ENCODE peak calls at places on chromosomes 5 and 9, in six cellular contexts. N, D, R, T, H and E are unnamed samples. For H3K27me3, the result is how much of the 10 kb centered on the place peaks cover.

GRCh38 chr5:72501475-72501874 is 5.7 kb downstream of the ZNF366 start:
- DNase-seq in T (no peak), N (peak), R (no peak), H (no peak), D (peak), E (no peak)

GRCh38 chr9:133125706-133126696 is 5.0 kb upstream of the RALGDS start:
- DNase-seq in H (no peak), T (no peak), R (no peak), N (no peak), D (peak), E (no peak)

GRCh38 chr5:134371834-134372340 is 518 bp downstream of the UBE2B start:
- DNase-seq in R (peak), T (peak), H (peak), N (peak), D (peak), E (peak)

GRCh38 chr9:86353591-86354047 is 591 bp downstream of the TUT7 start:
- DNase-seq in D (no peak), T (no peak), N (no peak), H (no peak), R (no peak), E (peak)

GRCh38 chr5:32153723-32154122 is 20.4 kb downstream of the GOLPH3 start:
- DNase-seq in R (no peak), D (peak), N (no peak), T (peak), H (no peak), E (no peak)

GRCh38 chr9:125912261-125912660 is 165.1 kb downstream of the PBX3 start:
- DNase-seq in T (no peak), N (no peak), R (no peak), D (no peak), H (no peak), E (no peak)

GRCh38 chr5:81268797-81269196 is 32.6 kb upstream of the ZCCHC9 start:
- DNase-seq in D (peak), R (no peak), H (no peak), N (no peak), T (peak), E (peak)

GRCh38 chr9:117454711-117455110 is 39.9 kb upstream of the ASTN2 start:
- DNase-seq in D (no peak), H (no peak), T (no peak), R (no peak), N (no peak), E (no peak)

GRCh38 chr5:154758501-154758900 is 3.3 kb downstream of the LARP1 start:
- DNase-seq in H (no peak), R (no peak), T (peak), D (peak), N (no peak), E (no peak)

GRCh38 chr9:32928145-32928763 is 73.2 kb downstream of the APTX start:
- DNase-seq in N (no peak), H (no peak), T (no peak), D (peak), R (no peak), E (peak)

GRCh38 chr5:36593867-36594266 is 12.5 kb upstream of the SLC1A3 start:
- DNase-seq in R (no peak), T (no peak), N (no peak), H (no peak), D (no peak), E (no peak)

GRCh38 chr5:163408311-163408923 is 29.0 kb upstream of the CCNG1 start:
- DNase-seq in D (peak), R (peak), T (peak), H (peak), N (peak), E (peak)

GRCh38 chr5:119367502-119368237 is 11.9 kb downstream of the TNFAIP8 start:
- DNase-seq in T (no peak), N (no peak), D (peak), H (no peak), R (no peak), E (peak)

GRCh38 chr5:64682608-64683007 is 7.7 kb upstream of the SHISAL2B start:
- DNase-seq in D (no peak), T (no peak), R (peak), H (no peak), N (no peak), E (peak)

GRCh38 chr9:121861501-121862180 is 210.2 kb downstream of the DAB2IP start:
- DNase-seq in D (no peak), R (peak), N (no peak), H (peak), T (peak), E (peak)

GRCh38 chr9:123513554-123513953 is 157.6 kb downstream of the CRB2 start:
- DNase-seq in H (no peak), R (no peak), N (no peak), T (no peak), D (no peak), E (peak)

GRCh38 chr5:37637165-37637845 is 202.5 kb downstream of the GDNF start:
- DNase-seq in T (peak), R (no peak), N (no peak), H (no peak), D (peak), E (peak)

GRCh38 chr9:20884985-20885593 is 146.4 kb downstream of the HACD4 start:
- DNase-seq in D (peak), N (no peak), H (peak), R (peak), T (peak), E (peak)

GRCh38 chr5:110377411-110378392 is 348.8 kb downstream of the TMEM232 start:
- DNase-seq in H (no peak), R (no peak), N (no peak), T (peak), D (peak), E (peak)

GRCh38 chr5:95866431-95867063 is 44.0 kb upstream of the GLRX start:
- DNase-seq in R (no peak), H (no peak), D (peak), T (peak), N (no peak), E (no peak)

GRCh38 chr5:175555168-175555745 is 76.9 kb downstream of the SFXN1 start:
- DNase-seq in N (no peak), D (no peak), H (no peak), T (no peak), R (no peak), E (no peak)

GRCh38 chr5:77101298-77101697 is 14.2 kb upstream of the ZBED3 start:
- DNase-seq in D (peak), H (no peak), T (no peak), R (no peak), N (no peak), E (peak)

GRCh38 chr9:2116073-2116472 is 100.9 kb downstream of the SMARCA2 start:
- DNase-seq in H (peak), D (no peak), N (no peak), T (peak), R (peak), E (no peak)

DNA sequence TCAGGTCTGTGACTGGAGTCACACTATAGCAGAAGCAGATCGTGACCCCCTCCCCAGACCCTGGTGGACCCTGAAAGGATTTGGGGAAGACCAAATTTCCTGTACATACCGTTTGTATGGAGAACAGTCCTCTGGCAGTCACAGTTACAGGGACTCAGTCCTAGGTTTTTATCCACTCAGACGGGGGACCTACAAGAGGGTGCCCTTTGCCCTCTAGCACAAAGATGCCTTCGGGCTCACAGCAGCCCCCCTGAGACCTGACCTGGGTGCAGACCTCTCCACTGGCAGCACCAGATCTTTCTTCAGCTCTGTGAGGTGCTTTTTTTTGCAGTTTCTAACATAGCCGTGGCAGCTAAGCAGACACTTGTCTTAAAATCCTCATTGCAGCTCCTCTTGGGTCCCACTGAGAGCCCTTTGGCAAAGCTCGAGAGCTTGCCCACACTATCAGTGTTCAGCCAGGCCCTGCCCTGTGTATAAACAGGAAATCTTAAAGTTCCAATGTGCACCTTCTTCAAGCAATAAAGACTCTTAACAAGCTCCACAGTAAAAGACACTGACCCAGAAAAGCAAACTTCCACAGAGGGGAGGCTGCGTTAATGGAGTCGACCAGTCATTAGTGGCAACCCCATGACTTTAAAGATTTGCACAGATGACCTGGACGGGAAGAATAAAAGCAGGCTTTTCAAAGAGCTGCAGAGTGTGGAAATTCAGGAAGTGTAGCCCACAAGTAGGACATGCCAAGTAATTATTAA is 71.8 kb upstream of the LHFPL2 start:
- DNase-seq in H (no peak), R (no peak), D (no peak), N (peak), T (no peak), E (no peak)
- H2AFZ ChIP-seq in H (no peak), R (no peak), D (no peak), N (peak), T (no peak), E (no peak)

GRCh38 chr5:123436201-123436600 is 13.0 kb upstream of the CEP120 start:
- DNase-seq in D (no peak), N (no peak), R (no peak), T (no peak), H (no peak), E (no peak)
- H4K8ac ChIP-seq in D (no peak), N (no peak), R (no peak), T (no peak), H (no peak), E (no peak)

DNA sequence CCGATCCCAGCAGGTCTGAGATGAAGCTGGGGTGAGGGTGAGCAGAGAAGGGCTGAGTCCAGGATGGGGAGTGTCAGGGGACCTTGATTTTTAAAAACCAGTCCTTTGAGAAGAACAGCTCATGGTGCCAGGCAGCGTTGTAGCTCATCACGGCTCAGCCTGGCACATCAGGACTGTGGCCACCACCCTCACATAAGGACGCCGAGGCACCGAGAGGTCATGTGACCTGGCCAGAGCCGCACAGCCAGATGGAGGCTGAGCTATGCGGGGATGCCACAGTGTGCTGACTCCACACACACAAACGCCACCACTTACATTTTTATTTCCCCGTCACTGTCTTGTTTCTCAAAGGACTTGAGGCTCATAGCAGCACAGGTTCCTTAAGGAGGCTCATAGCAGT is 32.9 kb upstream of the CEP72 start:
- DNase-seq in H (no peak), N (no peak), R (no peak), T (no peak), D (no peak), E (no peak)
- H3K27me3 ChIP-seq in H (under half), N (under half), R (under half), T (half or more), D (under half), E (under half)

GRCh38 chr9:124694394-124695279 is 76.5 kb downstream of the NR6A1 start:
- DNase-seq in N (no peak), R (no peak), H (no peak), D (no peak), T (peak), E (peak)

GRCh38 chr9:124695280-124695890 is 75.7 kb downstream of the NR6A1 start:
- DNase-seq in H (no peak), N (no peak), T (peak), R (no peak), D (peak), E (peak)

GRCh38 chr9:124696101-124696500 is 75.0 kb downstream of the NR6A1 start:
- DNase-seq in D (peak), T (peak), H (no peak), N (no peak), R (no peak), E (no peak)

GRCh38 chr9:124697326-124698200 is 73.5 kb downstream of the NR6A1 start:
- DNase-seq in H (no peak), N (no peak), R (no peak), D (peak), T (peak), E (no peak)

DNA sequence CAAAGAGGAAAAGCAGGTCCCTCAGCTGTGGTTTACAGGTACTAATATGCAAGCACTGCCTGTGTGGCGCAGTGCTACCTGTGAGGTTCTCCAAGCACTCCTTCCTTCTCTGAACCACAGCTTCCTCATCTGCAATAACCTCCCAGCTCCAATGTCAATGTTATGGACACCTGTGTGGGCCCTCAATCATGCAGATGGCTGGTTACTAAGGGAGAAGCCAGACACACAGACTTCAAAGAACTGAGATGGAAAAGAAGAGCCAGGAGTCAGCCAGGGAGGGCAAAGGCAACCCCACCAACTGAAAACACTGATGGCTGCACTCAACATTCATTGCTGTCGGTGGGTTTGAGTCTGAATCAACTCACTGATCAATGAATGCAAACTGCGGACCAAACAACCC is 77.7 kb downstream of the NR6A1 start:
- DNase-seq in R (no peak), H (no peak), D (no peak), T (no peak), N (no peak), E (no peak)
- H2AFZ ChIP-seq in R (no peak), H (no peak), D (no peak), T (no peak), N (no peak), E (no peak)

DNA sequence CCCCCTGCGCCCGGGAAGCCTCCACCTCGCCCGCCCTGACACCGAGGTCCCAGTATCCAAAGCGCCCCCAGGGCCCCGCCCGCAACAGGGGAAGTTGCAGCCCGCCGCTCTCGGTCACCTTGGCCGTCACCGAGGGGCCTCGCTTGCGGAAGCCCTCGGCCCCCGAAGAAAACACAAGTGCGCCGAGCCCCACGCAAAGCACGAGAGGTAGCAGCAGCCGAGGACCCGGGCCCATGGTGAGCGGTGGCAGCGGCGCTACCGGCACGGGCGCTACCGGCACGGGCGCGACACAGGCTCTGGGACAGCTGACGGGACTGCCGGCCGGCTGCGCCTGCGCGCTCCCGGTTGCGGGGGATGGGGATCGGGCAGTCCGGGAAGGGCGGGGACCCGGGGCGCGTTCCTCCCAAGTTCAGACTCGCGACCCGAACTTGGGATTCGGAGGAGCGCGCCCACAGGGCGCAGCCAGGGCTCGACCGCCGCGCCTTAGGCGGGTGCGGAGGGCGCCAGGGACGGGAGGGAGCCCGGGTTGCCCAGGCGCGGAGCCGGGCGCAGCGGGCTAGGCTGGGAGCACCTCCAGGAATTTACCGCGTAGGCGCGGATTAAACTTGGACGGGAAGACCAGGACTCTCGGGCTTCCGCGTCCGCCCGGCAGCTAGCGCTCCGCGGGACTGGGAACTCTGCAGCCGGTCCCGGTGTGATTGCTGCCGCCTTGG is at the start of gene PPIC:
- DNase-seq in N (peak), D (peak), T (peak), H (peak), R (peak), E (peak)
- H4K8ac ChIP-seq in N (no peak), D (peak), T (peak), H (peak), R (no peak), E (peak)

GRCh38 chr9:72985746-72986145 is 32.9 kb upstream of the ALDH1A1 start:
- DNase-seq in T (no peak), D (no peak), R (no peak), N (no peak), H (no peak), E (no peak)

GRCh38 chr9:72984150-72984947 is 31.5 kb upstream of the ALDH1A1 start:
- DNase-seq in D (no peak), N (no peak), T (no peak), R (no peak), H (no peak), E (no peak)

GRCh38 chr9:72986522-72987116 is 33.8 kb upstream of the ALDH1A1 start:
- DNase-seq in D (no peak), R (no peak), H (no peak), T (no peak), N (no peak), E (peak)

GRCh38 chr9:72983512-72984021 is 30.7 kb upstream of the ALDH1A1 start:
- DNase-seq in H (no peak), D (no peak), T (peak), N (no peak), R (no peak), E (no peak)

DNA sequence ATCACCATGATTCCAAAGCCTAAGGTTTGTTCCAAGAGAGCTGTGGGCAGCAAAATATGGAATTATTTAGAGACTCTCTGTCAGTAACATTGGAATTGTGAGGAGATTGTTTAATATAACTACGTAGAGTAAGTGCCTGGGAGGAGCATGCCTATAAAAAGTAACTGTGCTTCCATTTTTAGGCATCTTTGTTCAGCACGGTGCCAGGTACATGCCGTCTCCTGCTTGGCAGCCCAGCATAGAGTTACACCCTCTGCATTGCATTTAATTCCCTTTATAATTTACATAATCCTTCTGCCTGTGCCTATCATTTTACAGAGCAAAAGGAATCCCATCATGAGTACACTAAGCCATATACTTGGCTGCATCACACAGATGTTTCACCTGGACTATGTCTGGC is 32.1 kb upstream of the ALDH1A1 start:
- DNase-seq in H (no peak), N (no peak), R (no peak), T (no peak), D (no peak), E (no peak)
- H3K27me3 ChIP-seq in H (under half), N (under half), R (under half), T (under half), D (under half), E (under half)

DNA sequence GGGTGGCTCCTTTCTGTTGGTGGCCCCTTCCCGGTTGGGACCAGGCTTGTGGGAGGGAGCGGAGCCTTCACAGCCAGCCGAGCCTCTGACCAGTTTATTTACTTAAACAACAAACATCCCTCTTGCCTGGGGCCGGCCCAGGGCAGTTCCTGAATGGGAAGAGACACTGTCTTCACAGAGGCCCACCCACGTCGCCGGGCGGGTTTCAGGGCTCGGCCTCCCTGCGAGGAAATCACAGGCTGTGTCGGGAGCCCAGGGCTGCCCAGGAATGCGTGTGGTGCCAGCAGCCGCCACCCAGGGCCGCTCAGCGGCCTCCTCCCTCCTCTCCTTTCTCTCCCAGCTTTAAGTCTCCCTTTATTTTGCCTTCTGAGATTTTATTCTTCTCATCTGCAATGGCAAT is 132.5 kb downstream of the HSD17B3 start:
- DNase-seq in H (peak), D (peak), R (peak), N (peak), T (peak), E (no peak)
- H2AFZ ChIP-seq in H (peak), D (peak), R (no peak), N (peak), T (peak), E (no peak)